ENCODE peak calls at places on chromosomes 2 and 18, in six cellular contexts. J, C, D, X, P and S are unnamed samples.

GRCh38 chr2:36439084-36439483 is 83.5 kb downstream of the CRIM1 start:
- DNase-seq in J (no peak), X (no peak), D (no peak), P (no peak), C (no peak), S (no peak)

GRCh38 chr2:75609937-75610508 is 36.6 kb upstream of the MRPL19 start:
- DNase-seq in P (no peak), X (no peak), J (no peak), C (no peak), D (no peak), S (no peak)

GRCh38 chr2:232523682-232524597 is 2.0 kb upstream of the CHRND start:
- DNase-seq in J (peak), P (peak), X (peak), C (no peak), D (peak), S (no peak)

GRCh38 chr18:31099490-31100230 is 2.6 kb downstream of the DSC2 start:
- DNase-seq in X (peak), C (no peak), D (no peak), J (no peak), P (peak), S (no peak)

GRCh38 chr2:107529146-107529545 is 297.5 kb upstream of the RGPD4 start:
- DNase-seq in C (no peak), D (no peak), X (no peak), J (no peak), P (no peak), S (no peak)

GRCh38 chr18:58785171-58785805 is 79.4 kb upstream of the ZNF532 start:
- DNase-seq in C (no peak), P (peak), X (no peak), J (peak), D (peak), S (no peak)

GRCh38 chr18:5424903-5425302 is 118.9 kb downstream of the EPB41L3 start:
- DNase-seq in X (peak), P (no peak), C (no peak), J (no peak), D (no peak), S (no peak)

GRCh38 chr2:45264227-45265225 is 255.3 kb upstream of the SIX2 start:
- DNase-seq in C (no peak), D (no peak), P (no peak), X (no peak), J (no peak), S (no peak)

GRCh38 chr2:178747767-178748166 is 59.5 kb downstream of the TTN start:
- DNase-seq in X (no peak), J (no peak), D (no peak), P (no peak), C (no peak), S (no peak)

GRCh38 chr2:224023188-224023587 is 15.9 kb downstream of the SERPINE2 start:
- DNase-seq in D (no peak), C (no peak), J (peak), P (no peak), X (no peak), S (no peak)

GRCh38 chr18:49560277-49561126 is 1.4 kb upstream of the LIPG start:
- DNase-seq in D (no peak), C (no peak), P (peak), X (no peak), J (no peak), S (no peak)

GRCh38 chr2:235639387-235639786 is 145.5 kb downstream of the AGAP1 start:
- DNase-seq in C (no peak), D (no peak), P (peak), J (no peak), X (no peak), S (peak)

GRCh38 chr2:67877281-67877680 is 185.5 kb downstream of the C1D start:
- DNase-seq in J (no peak), X (no peak), D (no peak), C (no peak), P (no peak), S (no peak)

GRCh38 chr2:12506846-12507245 is 209.9 kb upstream of the TRIB2 start:
- DNase-seq in D (no peak), P (no peak), C (no peak), X (no peak), J (no peak), S (no peak)

GRCh38 chr2:18871430-18871829 is 282.1 kb upstream of the NT5C1B start:
- DNase-seq in J (no peak), P (no peak), C (no peak), X (no peak), D (no peak), S (no peak)

GRCh38 chr2:86337235-86338099 is at the start of gene REEP1:
- DNase-seq in C (no peak), D (no peak), J (peak), P (no peak), X (no peak), S (peak)

GRCh38 chr2:237694423-237695194 is 67.2 kb downstream of the LRRFIP1 start:
- DNase-seq in X (peak), D (no peak), P (no peak), C (no peak), J (no peak), S (peak)

GRCh38 chr2:237691908-237692600 is 64.7 kb downstream of the LRRFIP1 start:
- DNase-seq in D (peak), C (no peak), X (peak), P (peak), J (peak), S (peak)

GRCh38 chr2:237691200-237691907 is 64.0 kb downstream of the LRRFIP1 start:
- DNase-seq in P (peak), D (no peak), X (no peak), J (no peak), C (no peak), S (no peak)

GRCh38 chr2:237693281-237694039 is 66.1 kb downstream of the LRRFIP1 start:
- DNase-seq in C (no peak), X (peak), J (peak), D (no peak), P (peak), S (peak)

GRCh38 chr2:237692601-237693079 is 65.3 kb downstream of the LRRFIP1 start:
- DNase-seq in X (peak), J (no peak), D (no peak), P (peak), C (no peak), S (peak)
- TF ChIP-seq POLR2A in X (no peak), J (no peak), D (no peak), P (no peak), C (peak), S (no peak)

GRCh38 chr2:55009277-55010055 is 40.8 kb downstream of the RTN4 start:
- DNase-seq in J (no peak), D (no peak), P (no peak), X (no peak), C (no peak), S (no peak)
- H3K4me3 ChIP-seq in J (peak), D (no peak), P (peak), X (no peak), C (peak), S (peak)

GRCh38 chr2:168565512-168565911 is 109.4 kb downstream of the CERS6 start:
- DNase-seq in J (no peak), P (no peak), X (no peak), C (no peak), D (no peak), S (no peak)
- TF ChIP-seq EP300 in J (no peak), P (no peak), X (no peak), C (no peak), D (no peak), S (no peak)

GRCh38 chr2:238239872-238240760 is at the start of gene HES6:
- DNase-seq in J (peak), D (peak), C (no peak), X (peak), P (peak), S (peak)
- TF ChIP-seq POLR2A in J (peak), D (no peak), C (peak), X (peak), P (no peak), S (no peak)